ENCODE peak calls at places on chromosomes 5 and 9, in ten cellular contexts. I is heart right ventricle, Q is PC-3, E is lower lobe of right lung, C is aorta, S is right cardiac atrium, R is GM23248, V is osteoblast, J is colonic mucosa, K is pancreas. B is an unnamed sample.

GRCh38 chr5:8864053-8864452 is 681.8 kb downstream of the SEMA5A start:
- DNase-seq in I (no peak), V (no peak), E (no peak), Q (peak; percentile 85), C (no peak), S (no peak), K (no peak), R (peak; percentile 37), J (no peak), B (no peak)

GRCh38 chr5:136235316-136235715 is 42.4 kb upstream of the SMIM32 start:
- DNase-seq in E (no peak), K (no peak), I (no peak), Q (peak; percentile 56), C (no peak), J (no peak), R (no peak), S (no peak), V (no peak), B (no peak)

GRCh38 chr9:80376180-80376579 is 804.4 kb downstream of the TLE4 start:
- DNase-seq in S (no peak), V (no peak), R (no peak), K (no peak), C (no peak), Q (no peak), E (no peak), J (no peak), I (no peak), B (no peak)

GRCh38 chr5:135493406-135494180 is 41.4 kb upstream of the TIFAB start:
- DNase-seq in I (no peak), J (no peak), V (peak; percentile 97), C (peak; percentile 65), K (no peak), S (no peak), Q (peak; percentile 86), E (no peak), R (peak; percentile 95), B (no peak)

GRCh38 chr5:77946381-77947050 is 170.4 kb upstream of the TBCA start:
- DNase-seq in S (no peak), R (no peak), V (no peak), Q (no peak), E (no peak), J (no peak), K (no peak), I (no peak), C (no peak), B (peak; percentile 46)

GRCh38 chr9:128862401-128862851 is 19.3 kb downstream of the KYAT1 start:
- DNase-seq in E (peak; percentile 74), K (peak; percentile 67), J (peak; percentile 43), Q (no peak), R (no peak), V (peak; percentile 23), S (no peak), I (peak; percentile 24), C (no peak), B (no peak)

GRCh38 chr5:150513375-150514309 is 5.7 kb downstream of the NDST1 start:
- DNase-seq in I (no peak), V (no peak), K (no peak), S (no peak), Q (no peak), J (no peak), E (no peak), C (no peak), R (peak; percentile 32), B (no peak)

GRCh38 chr5:54049963-54050362 is 260.4 kb downstream of the ARL15 start:
- DNase-seq in K (no peak), C (no peak), V (no peak), Q (no peak), J (no peak), S (no peak), I (no peak), E (no peak), R (peak; percentile 54), B (no peak)

GRCh38 chr9:16726023-16726422 is 144.4 kb downstream of the BNC2 start:
- DNase-seq in C (no peak), R (peak; percentile 58), J (no peak), V (no peak), I (no peak), E (no peak), S (no peak), Q (peak; percentile 40), K (no peak), B (peak; percentile 37)

GRCh38 chr9:127290666-127291065 is 26.1 kb downstream of the GARNL3 start:
- DNase-seq in E (no peak), J (no peak), C (no peak), Q (no peak), K (no peak), V (no peak), S (no peak), I (no peak), R (no peak), B (no peak)

GRCh38 chr5:15601274-15601673 is 101.3 kb downstream of the FBXL7 start:
- DNase-seq in V (no peak), K (no peak), Q (no peak), C (no peak), S (no peak), E (no peak), J (no peak), I (no peak), R (no peak), B (peak; percentile 75)

GRCh38 chr9:133619791-133620190 is 10.6 kb upstream of the FAM163B start:
- DNase-seq in S (no peak), Q (no peak), K (no peak), V (peak; percentile 17), J (no peak), R (no peak), E (no peak), C (no peak), I (no peak), B (no peak)

GRCh38 chr9:16191237-16191636 is 638.4 kb downstream of the CCDC171 start:
- DNase-seq in J (no peak), R (peak; percentile 17), S (no peak), C (no peak), Q (no peak), E (no peak), I (no peak), V (peak; percentile 66), K (no peak), B (no peak)

GRCh38 chr9:131443648-131444047 is 49.8 kb downstream of the PRRC2B start:
- DNase-seq in R (no peak), J (no peak), K (peak; percentile 40), Q (no peak), S (no peak), E (no peak), I (no peak), C (no peak), V (no peak), B (no peak)

GRCh38 chr9:128285033-128285784 is 9.1 kb downstream of the SWI5 start:
- DNase-seq in J (no peak), K (no peak), E (no peak), V (no peak), Q (no peak), S (no peak), I (no peak), R (no peak), C (no peak), B (no peak)

GRCh38 chr5:37283214-37283820 is 34.1 kb upstream of the CPLANE1 start:
- DNase-seq in Q (no peak), R (no peak), J (no peak), K (no peak), E (no peak), I (no peak), V (no peak), C (no peak), S (no peak), B (no peak)

DNA sequence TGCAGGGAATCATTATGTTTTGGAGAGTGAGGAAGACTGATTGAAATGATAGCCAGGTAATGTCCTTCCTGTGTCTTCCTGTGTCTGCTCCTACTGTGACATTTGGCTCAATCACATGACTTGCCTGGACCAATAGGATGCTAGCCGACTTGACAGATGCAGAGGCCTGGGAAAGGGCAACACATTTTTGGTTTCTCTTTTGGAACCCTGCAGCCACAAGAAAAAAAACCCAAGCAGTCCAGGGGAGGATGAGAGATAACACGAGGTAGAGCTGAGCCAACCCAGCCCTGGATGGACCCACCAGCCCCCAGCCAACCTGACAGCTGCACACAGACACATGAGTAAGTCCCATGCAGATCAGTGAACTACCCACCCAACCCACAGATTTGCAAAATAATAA is 256.1 kb upstream of the SMARCA2 start:
- DNase-seq in Q (no peak), S (no peak), V (no peak), K (no peak), I (no peak), E (no peak), R (no peak), C (no peak), J (no peak), B (peak; percentile 90)
- H3K4me3 ChIP-seq in Q (no peak overlapping the region), S (no peak overlapping the region), V (no peak overlapping the region), K (no peak overlapping the region), I (no peak overlapping the region), E (no peak overlapping the region), R (no peak overlapping the region), C (no peak overlapping the region), J (no peak overlapping the region), B (no peak overlapping the region)

DNA sequence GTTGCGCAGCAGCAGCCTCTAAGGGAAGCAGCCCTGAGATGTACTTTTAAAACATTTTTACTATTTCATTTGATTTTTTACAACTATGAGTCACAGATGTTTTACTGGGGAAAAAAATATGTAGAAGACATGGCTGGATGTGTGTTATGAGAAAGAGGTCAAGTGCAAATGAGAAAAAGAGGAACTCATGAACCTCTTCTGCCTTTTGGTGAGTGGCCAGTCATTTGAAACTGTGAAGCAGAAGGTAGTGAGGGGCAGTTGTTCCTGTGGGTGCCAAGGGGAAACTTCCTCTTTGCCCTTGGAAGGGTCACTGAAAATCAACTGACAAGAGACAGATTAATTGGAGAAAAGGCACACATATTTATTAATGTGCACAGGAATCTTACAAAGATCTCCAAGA is 31.3 kb upstream of the SYK start:
- DNase-seq in V (peak; percentile 43), E (no peak), R (no peak), K (no peak), S (no peak), J (no peak), C (no peak), Q (no peak), I (no peak), B (no peak)
- H3K4me1 ChIP-seq in V (no peaks in the 10 kb centered on the region), E (no peaks in the 10 kb centered on the region), R (no peaks in the 10 kb centered on the region), K (no peaks in the 10 kb centered on the region), S (no peaks in the 10 kb centered on the region), J (no peaks in the 10 kb centered on the region), C (no peaks in the 10 kb centered on the region), Q (no peaks in the 10 kb centered on the region), I (no peaks in the 10 kb centered on the region), B (no peaks in the 10 kb centered on the region)

DNA sequence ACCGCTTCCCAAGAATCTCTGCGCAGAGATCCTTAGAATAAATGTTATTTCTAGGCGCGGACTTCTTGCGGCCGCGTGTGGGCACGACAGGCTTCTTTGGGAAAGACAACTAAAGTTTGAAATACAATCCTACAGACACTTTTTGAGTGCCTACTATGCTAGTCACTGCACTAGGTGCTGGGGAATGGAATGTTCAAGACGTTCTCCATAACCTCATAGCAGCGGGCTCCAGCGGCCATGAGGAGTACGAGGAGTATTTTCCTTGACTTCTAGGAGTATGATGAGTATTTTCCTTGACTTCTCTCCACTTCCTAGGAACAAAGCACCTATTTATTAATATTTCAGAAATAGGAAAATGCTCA is 636 bp upstream of the PWWP2A start:
- DNase-seq in S (no peak), C (no peak), K (no peak), R (no peak), J (no peak), V (no peak), E (no peak), Q (no peak), I (no peak), B (no peak)
- H3K4me3 ChIP-seq in S (no peak overlapping the region), C (no peak overlapping the region), K (no peak overlapping the region), R (no peak overlapping the region), J (peak overlapping the region; percentile 12), V (no peak overlapping the region), E (peak overlapping the region; percentile 35), Q (peak overlapping the region; percentile 56), I (peak overlapping the region; percentile 43), B (peak overlapping the region; percentile 14)

GRCh38 chr5:73438048-73438896 is 10.3 kb downstream of the FOXD1 start:
- DNase-seq in S (no peak), K (no peak), E (no peak), Q (peak; percentile 8), R (peak; percentile 35), C (no peak), V (no peak), I (no peak), J (no peak), B (no peak)
- H3K4me1 ChIP-seq in S (no peaks in the 10 kb centered on the region), K (peaks cover 6% of the 10 kb centered on the region), E (peaks cover 24% of the 10 kb centered on the region), Q (peaks cover 16% of the 10 kb centered on the region), R (peaks cover 68% of the 10 kb centered on the region), C (no peaks in the 10 kb centered on the region), V (peaks cover 26% of the 10 kb centered on the region), I (peaks cover 17% of the 10 kb centered on the region), J (peaks cover 10% of the 10 kb centered on the region), B (no peaks in the 10 kb centered on the region)